ENCODE peak calls at places on chromosomes 1 and 21, in four cellular contexts. C, T, L and M are unnamed samples.

GRCh38 chr1:22976461-22977243 is 4.0 kb upstream of the LACTBL1 start:
- DNase-seq in T (peak; percentile 78), C (peak; percentile 85), L (peak; percentile 85), M (peak; percentile 40)

GRCh38 chr1:22778408-22778807 is 67.8 kb downstream of the EPHB2 start:
- DNase-seq in C (no peak), L (no peak), T (no peak), M (no peak)

GRCh38 chr1:159188375-159188788 is 16.3 kb upstream of the ACKR1 start:
- DNase-seq in L (no peak), C (peak; percentile 22), T (no peak), M (no peak)

GRCh38 chr1:39269791-39270342 is 65.4 kb downstream of the MACF1 start:
- DNase-seq in L (no peak), T (no peak), C (peak; percentile 82), M (peak; percentile 92)

GRCh38 chr1:23167353-23168078 is 1.1 kb downstream of the LUZP1 start:
- DNase-seq in C (peak; percentile 64), L (peak; percentile 79), T (no peak), M (no peak)

GRCh38 chr1:35876988-35877387 is 6.0 kb upstream of the AGO1 start:
- DNase-seq in C (peak; percentile 27), L (peak; percentile 39), T (no peak), M (no peak)

GRCh38 chr1:199758626-199759255 is 268.8 kb upstream of the NR5A2 start:
- DNase-seq in T (peak; percentile 18), L (no peak), C (no peak), M (no peak)

GRCh38 chr1:52752427-52752826 is 26.2 kb downstream of the ZYG11B start:
- DNase-seq in C (peak; percentile 35), L (no peak), T (no peak), M (no peak)

GRCh38 chr1:18965206-18966173 is 9.0 kb upstream of the IFFO2 start:
- DNase-seq in T (no peak), L (no peak), C (peak; percentile 59), M (no peak)

GRCh38 chr1:83033682-83034081 is 965.2 kb downstream of the TTLL7 start:
- DNase-seq in C (no peak), T (no peak), L (no peak), M (no peak)

GRCh38 chr1:52032785-52033131 is 852 bp downstream of the KTI12 start:
- DNase-seq in L (peak; percentile 48), C (peak; percentile 60), T (peak; percentile 15), M (no peak)

GRCh38 chr1:225319951-225320350 is 107.9 kb downstream of the LBR start:
- DNase-seq in C (no peak), L (no peak), T (no peak), M (no peak)

GRCh38 chr1:84344286-84344685 is 42.8 kb downstream of the SAMD13 start:
- DNase-seq in L (no peak), T (no peak), C (peak; percentile 78), M (no peak)

GRCh38 chr1:9315411-9316079 is 22.9 kb downstream of the SPSB1 start:
- DNase-seq in T (no peak), L (no peak), C (peak; percentile 91), M (peak; percentile 31)

GRCh38 chr1:28986296-28986910 is 72.0 kb downstream of the EPB41 start:
- DNase-seq in T (no peak), L (no peak), C (no peak), M (no peak)

GRCh38 chr1:1889847-1890505 is 911 bp downstream of the GNB1 start:
- DNase-seq in T (peak; percentile 46), L (peak; percentile 52), C (peak; percentile 37), M (no peak)

GRCh38 chr1:233341117-233341516 is 13.6 kb downstream of the MAP3K21 start:
- DNase-seq in C (no peak), L (no peak), T (no peak), M (no peak)

GRCh38 chr1:167997037-167997575 is 60.2 kb upstream of the MPC2 start:
- DNase-seq in T (no peak), C (no peak), L (no peak), M (no peak)

GRCh38 chr21:46066843-46067331 is 31.0 kb upstream of the COL6A2 start:
- DNase-seq in T (no peak), L (no peak), C (peak; percentile 56), M (no peak)

GRCh38 chr1:220342853-220343252 is 70.6 kb upstream of the RAB3GAP2 start:
- DNase-seq in L (no peak), T (no peak), C (no peak), M (no peak)

GRCh38 chr1:234593771-234594504 is 16.0 kb downstream of the IRF2BP2 start:
- DNase-seq in C (no peak), L (no peak), T (no peak), M (no peak)

GRCh38 chr1:115184260-115184950 is 95.1 kb upstream of the TSPAN2 start:
- DNase-seq in C (no peak), L (no peak), T (no peak), M (no peak)

GRCh38 chr1:50978852-50979781 is 9.1 kb downstream of the CDKN2C start:
- DNase-seq in T (no peak), L (peak; percentile 28), C (no peak), M (no peak)

GRCh38 chr1:161162806-161163205 is 3.4 kb upstream of the PPOX start:
- DNase-seq in T (no peak), C (no peak), L (no peak), M (no peak)

GRCh38 chr1:54532033-54532432 is 16.0 kb upstream of the ACOT11 start:
- DNase-seq in L (no peak), T (no peak), C (no peak), M (no peak)

GRCh38 chr1:44608141-44608540 is 66.1 kb downstream of the TMEM53 start:
- DNase-seq in T (no peak), L (peak; percentile 47), C (no peak), M (no peak)

GRCh38 chr1:203628997-203629508 is 2.4 kb downstream of the ATP2B4 start:
- DNase-seq in L (no peak), T (no peak), C (no peak), M (no peak)

GRCh38 chr1:180266275-180267210 is 36.5 kb downstream of the LHX4 start:
- DNase-seq in C (no peak), L (no peak), T (no peak), M (no peak)

GRCh38 chr1:207069858-207070506 is 16.9 kb downstream of the PFKFB2 start:
- DNase-seq in T (no peak), L (no peak), C (no peak), M (no peak)

GRCh38 chr1:84278905-84279304 is 22.6 kb upstream of the SAMD13 start:
- DNase-seq in T (no peak), C (peak; percentile 29), L (no peak), M (no peak)

GRCh38 chr1:16046865-16047264 is 3.3 kb downstream of the CLCNKB start:
- DNase-seq in C (no peak), T (no peak), L (no peak), M (no peak)

GRCh38 chr1:26541816-26542711 is 12.5 kb downstream of the RPS6KA1 start:
- DNase-seq in L (peak; percentile 91), C (peak; percentile 78), T (peak; percentile 47), M (peak; percentile 88)

GRCh38 chr1:26543444-26543835 is 13.9 kb downstream of the RPS6KA1 start:
- DNase-seq in T (no peak), C (no peak), L (no peak), M (no peak)

GRCh38 chr1:26544156-26544555 is 14.6 kb downstream of the RPS6KA1 start:
- DNase-seq in T (no peak), C (no peak), L (no peak), M (no peak)

GRCh38 chr1:26541431-26541815 is 11.9 kb downstream of the RPS6KA1 start:
- DNase-seq in L (no peak), C (no peak), T (no peak), M (no peak)

GRCh38 chr1:26542781-26543443 is 13.4 kb downstream of the RPS6KA1 start:
- DNase-seq in C (no peak), T (no peak), L (no peak), M (no peak)
- TF ChIP-seq ELK1 in C (no peak), T (no peak), L (no peak), M (no peak)

GRCh38 chr1:63559357-63559756 is 33.9 kb upstream of the PGM1 start:
- DNase-seq in C (no peak), T (no peak), L (no peak), M (no peak)
- TF ChIP-seq ELK1 in C (no peak), T (no peak), L (no peak), M (no peak)

DNA sequence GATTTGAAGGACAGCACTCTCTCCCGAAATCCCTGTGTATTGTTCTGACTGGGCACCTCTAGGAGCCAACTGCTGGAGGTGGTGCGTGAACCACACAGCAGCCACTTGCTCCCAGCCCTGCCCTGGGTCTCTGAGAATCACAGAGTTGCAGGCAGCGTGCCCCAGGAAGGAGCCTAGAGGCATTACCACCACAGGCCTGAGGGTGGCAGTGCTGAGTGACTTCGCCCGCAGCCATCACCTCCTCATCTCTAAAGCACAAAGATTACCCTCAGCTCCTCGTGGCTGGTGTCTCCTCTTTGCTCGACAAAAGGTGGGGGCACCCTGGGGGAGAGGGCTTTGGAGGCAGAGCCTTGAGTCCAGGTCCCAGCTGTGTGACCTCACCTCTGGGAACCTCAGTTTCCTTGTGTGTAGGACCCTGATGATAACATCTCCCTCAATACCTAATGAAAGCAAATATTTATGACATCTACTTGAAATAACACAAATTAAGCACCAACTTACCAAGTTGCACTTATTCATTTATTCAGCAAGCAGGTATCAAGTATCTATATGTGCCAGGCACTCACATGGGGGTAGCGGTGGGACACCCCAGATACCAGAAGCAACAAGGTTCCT is 86.3 kb downstream of the VWA5B1 start:
- DNase-seq in L (peak; percentile 89), C (peak; percentile 35), T (peak; percentile 59), M (no peak)
- TF ChIP-seq ELK1 in L (no peak), C (no peak), T (no peak), M (no peak)

DNA sequence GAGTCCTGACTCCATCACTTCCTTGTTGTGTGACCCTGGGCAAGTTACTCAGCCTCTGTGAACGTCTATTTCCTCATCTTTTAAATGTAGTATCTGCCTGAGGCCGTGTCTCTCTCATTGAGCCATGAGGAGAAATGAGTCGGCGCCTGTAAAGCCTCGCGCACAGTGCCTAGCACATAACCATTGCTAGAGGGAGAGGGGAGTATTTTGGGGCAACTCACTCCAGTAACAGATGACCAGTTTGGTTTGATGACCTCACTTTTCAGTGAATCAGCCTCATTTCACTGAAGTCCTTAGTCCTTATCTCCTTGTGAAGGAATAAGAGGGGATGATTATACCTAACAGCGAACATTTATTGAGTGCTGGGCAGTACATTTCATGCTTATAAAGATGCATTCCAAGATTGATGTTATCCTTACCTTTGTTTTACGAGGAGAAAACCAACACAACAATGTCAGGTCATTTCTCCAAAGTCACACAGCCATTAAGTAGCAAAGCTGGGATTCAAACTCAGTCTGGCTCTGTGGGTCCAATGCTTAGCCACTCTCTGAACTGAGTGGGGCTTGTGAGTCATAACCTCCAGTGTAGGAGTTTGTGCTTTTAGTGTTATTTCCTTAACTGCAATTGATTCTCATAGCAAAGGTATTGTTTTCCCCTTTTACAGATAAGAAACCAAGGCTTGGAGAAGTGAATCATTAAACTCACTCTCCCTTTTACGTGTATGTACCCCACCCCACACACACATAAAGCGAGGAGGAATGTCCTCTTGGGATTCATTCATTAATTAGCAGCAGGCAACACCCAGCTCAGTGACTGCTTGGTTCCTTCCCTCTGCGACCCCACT is 25.9 kb downstream of the KCNC4 start:
- DNase-seq in L (peak; percentile 46), T (no peak), C (peak; percentile 85), M (no peak)
- TF ChIP-seq ELK1 in L (no peak), T (no peak), C (no peak), M (no peak)

DNA sequence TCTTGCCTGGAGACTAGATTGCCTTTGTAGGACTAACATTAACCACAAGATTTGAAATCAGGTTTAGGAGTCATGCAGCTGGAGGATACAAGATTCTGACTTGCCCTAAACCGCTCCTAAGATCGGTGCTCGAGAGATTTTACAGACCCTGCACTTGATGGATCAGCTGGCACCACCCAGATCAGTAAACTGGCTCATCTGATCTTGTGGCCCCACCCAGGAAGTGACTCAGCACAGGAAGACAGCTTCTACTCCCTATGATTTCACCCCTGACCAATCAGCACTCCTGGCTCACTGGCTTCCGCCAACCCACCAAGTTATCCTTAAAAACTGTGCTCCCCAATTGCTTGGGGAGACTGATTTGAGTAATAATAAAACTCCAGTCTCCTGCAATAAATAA is 878 bp upstream of the CATSPERE start:
- DNase-seq in T (no peak), C (no peak), L (no peak), M (no peak)
- TF ChIP-seq ELK1 in T (no peak), C (no peak), L (no peak), M (no peak)